ENCODE peak calls at places on chromosomes 11 and 22, in five cellular contexts. N is GM12865, P is cardiac muscle cell, J is hypothalamus, Y is Calu3. O is an unnamed sample.

GRCh38 chr11:17876827-17877226 is 136.0 kb downstream of the SERGEF start:
- DNase-seq in N (no peak), P (peak), J (no peak), Y (no peak), O (no peak)

GRCh38 chr22:17769716-17770082 is 4.6 kb downstream of the BID start:
- DNase-seq in N (no peak), P (no peak), J (no peak), Y (no peak), O (no peak)

GRCh38 chr11:86482684-86483083 is 108.0 kb downstream of the CCDC81 start:
- DNase-seq in N (no peak), P (no peak), J (no peak), Y (no peak), O (no peak)

GRCh38 chr22:24435861-24436351 is 8.5 kb downstream of the ADORA2A start:
- DNase-seq in N (no peak), P (no peak), J (no peak), Y (no peak), O (no peak)

GRCh38 chr11:16776716-16777115 is 38.3 kb downstream of the C11orf58 start:
- DNase-seq in N (no peak), P (no peak), J (no peak), Y (no peak), O (no peak)

GRCh38 chr11:106399075-106399500 is 321.6 kb downstream of the AASDHPPT start:
- DNase-seq in N (no peak), P (no peak), J (no peak), Y (no peak), O (no peak)

GRCh38 chr11:76806131-76806530 is 23.0 kb downstream of the TSKU start:
- DNase-seq in N (no peak), P (no peak), J (no peak), Y (no peak), O (no peak)

GRCh38 chr11:62540804-62541671 is 5.6 kb downstream of the AHNAK start:
- DNase-seq in N (peak), P (no peak), J (no peak), Y (no peak), O (no peak)

GRCh38 chr22:42937164-42937854 is 77.6 kb downstream of the PACSIN2 start:
- DNase-seq in N (peak), P (no peak), J (no peak), Y (peak), O (no peak)

GRCh38 chr22:29916007-29916544 is 33.1 kb downstream of the MTMR3 start:
- DNase-seq in N (no peak), P (no peak), J (no peak), Y (no peak), O (no peak)

GRCh38 chr11:47615249-47615648 is 21.0 kb upstream of the C1QTNF4 start:
- DNase-seq in N (no peak), P (no peak), J (no peak), Y (no peak), O (no peak)

GRCh38 chr11:122617926-122618325 is 37.6 kb upstream of the UBASH3B start:
- DNase-seq in N (no peak), P (no peak), J (no peak), Y (no peak), O (no peak)

GRCh38 chr11:118621071-118621815 is 13.8 kb downstream of the PHLDB1 start:
- DNase-seq in N (no peak), P (peak), J (no peak), Y (peak), O (peak)

GRCh38 chr22:17844150-17844549 is 69.9 kb upstream of the BID start:
- DNase-seq in N (no peak), P (no peak), J (no peak), Y (no peak), O (no peak)

GRCh38 chr22:22201185-22201924 is 43.2 kb upstream of the VPREB1 start:
- DNase-seq in N (peak), P (peak), J (no peak), Y (peak), O (peak)

GRCh38 chr11:117833401-117833891 is 8.9 kb upstream of the FXYD2 start:
- DNase-seq in N (no peak), P (no peak), J (no peak), Y (peak), O (no peak)

GRCh38 chr11:26951849-26952515 is 41.9 kb upstream of the FIBIN start:
- DNase-seq in N (no peak), P (no peak), J (no peak), Y (no peak), O (no peak)

GRCh38 chr11:64990222-64990918 is 6.4 kb downstream of the BATF2 start:
- DNase-seq in N (peak), P (no peak), J (no peak), Y (no peak), O (no peak)

GRCh38 chr22:46908641-46909107 is 146.2 kb downstream of the TBC1D22A start:
- DNase-seq in N (no peak), P (no peak), J (no peak), Y (no peak), O (no peak)

GRCh38 chr11:66868082-66868725 is 11.3 kb downstream of the LRFN4 start:
- DNase-seq in N (no peak), P (no peak), J (no peak), Y (no peak), O (no peak)

GRCh38 chr22:44109417-44109816 is 71.3 kb upstream of the PARVG start:
- DNase-seq in N (no peak), P (peak), J (no peak), Y (no peak), O (no peak)

GRCh38 chr11:44016129-44016528 is 31.7 kb upstream of the ACCSL start:
- DNase-seq in N (no peak), P (no peak), J (no peak), Y (no peak), O (no peak)

GRCh38 chr11:2553198-2553597 is 108.4 kb downstream of the KCNQ1 start:
- DNase-seq in N (no peak), P (no peak), J (no peak), Y (no peak), O (no peak)

GRCh38 chr11:110015695-110016094 is 77.5 kb upstream of the ZC3H12C start:
- DNase-seq in N (no peak), P (no peak), J (no peak), Y (no peak), O (no peak)

GRCh38 chr11:93585758-93586157 is 42.6 kb upstream of the SMCO4 start:
- DNase-seq in N (no peak), P (no peak), J (no peak), Y (peak), O (peak)

GRCh38 chr11:107733518-107733917 is 21.7 kb upstream of the SLN start:
- DNase-seq in N (peak), P (no peak), J (no peak), Y (no peak), O (no peak)

GRCh38 chr22:47189056-47189916 is 426.8 kb downstream of the TBC1D22A start:
- DNase-seq in N (no peak), P (no peak), J (no peak), Y (no peak), O (no peak)

GRCh38 chr22:37623075-37624016 is 14.7 kb downstream of the GGA1 start:
- DNase-seq in N (peak), P (peak), J (no peak), Y (peak), O (peak)

GRCh38 chr11:110162216-110162615 is 69.0 kb downstream of the ZC3H12C start:
- DNase-seq in N (no peak), P (no peak), J (no peak), Y (no peak), O (no peak)

GRCh38 chr11:59616396-59616982 is 915 bp upstream of the OSBP start:
- DNase-seq in N (no peak), P (no peak), J (no peak), Y (no peak), O (no peak)

GRCh38 chr11:6401439-6401838 is 11.2 kb downstream of the SMPD1 start:
- DNase-seq in N (no peak), P (no peak), J (no peak), Y (no peak), O (no peak)

GRCh38 chr11:17343907-17344306 is 7.7 kb upstream of the NCR3LG1 start:
- DNase-seq in N (no peak), P (no peak), J (no peak), Y (no peak), O (no peak)

GRCh38 chr11:67278135-67278938 is 10.8 kb upstream of the ANKRD13D start:
- DNase-seq in N (no peak), P (no peak), J (no peak), Y (no peak), O (no peak)

GRCh38 chr11:33692013-33692504 is 8.6 kb downstream of the C11orf91 start:
- DNase-seq in N (peak), P (no peak), J (no peak), Y (peak), O (no peak)

GRCh38 chr11:66090288-66090687 is 20.2 kb downstream of the PACS1 start:
- DNase-seq in N (no peak), P (no peak), J (no peak), Y (no peak), O (no peak)

GRCh38 chr11:313787-314547 is at the start of gene IFITM1:
- DNase-seq in N (peak), P (peak), J (no peak), Y (no peak), O (peak)